ENCODE peak calls at places on chromosomes 13 and 19, in six cellular contexts. I is SK-N-SH, W is stomach, M is A549, U is sigmoid colon, A is upper lobe of left lung. X is an unnamed sample.

GRCh38 chr19:48390188-48391099 is 907 bp downstream of the KDELR1 start:
- DNase-seq in I (peak; percentile 84), W (peak; percentile 70), M (no peak), U (peak; percentile 82), A (peak; percentile 56), X (no peak)

GRCh38 chr13:100710176-100710575 is 35.6 kb upstream of the TMTC4 start:
- DNase-seq in I (no peak), W (no peak), M (no peak), U (no peak), A (no peak), X (no peak)

GRCh38 chr13:111265701-111266035 is 54.8 kb upstream of the TEX29 start:
- DNase-seq in I (no peak), W (no peak), M (no peak), U (no peak), A (no peak), X (peak; percentile 12)

GRCh38 chr13:111595791-111596190 is 275.3 kb downstream of the TEX29 start:
- DNase-seq in I (no peak), W (no peak), M (no peak), U (no peak), A (no peak), X (no peak)

GRCh38 chr13:109743706-109744453 is 42.5 kb downstream of the IRS2 start:
- DNase-seq in I (peak; percentile 79), W (no peak), M (peak; percentile 6), U (no peak), A (no peak), X (peak; percentile 89)

GRCh38 chr13:28324181-28324789 is 170.6 kb downstream of the FLT1 start:
- DNase-seq in I (peak; percentile 74), W (peak; percentile 51), M (peak; percentile 38), U (no peak), A (peak; percentile 47), X (no peak)

GRCh38 chr13:68984688-68985319 is 1122.8 kb upstream of the ATXN8OS start:
- DNase-seq in I (no peak), W (no peak), M (no peak), U (no peak), A (no peak), X (no peak)

GRCh38 chr19:4059931-4060620 is 6.6 kb downstream of the ZBTB7A start:
- DNase-seq in I (no peak), W (peak; percentile 73), M (no peak), U (peak; percentile 90), A (peak; percentile 64), X (no peak)

GRCh38 chr13:34413538-34414210 is 528.4 kb upstream of the NBEA start:
- DNase-seq in I (no peak), W (no peak), M (no peak), U (no peak), A (no peak), X (no peak)

GRCh38 chr19:52102163-52102562 is 6.6 kb upstream of the ZNF841 start:
- DNase-seq in I (no peak), W (no peak), M (no peak), U (no peak), A (no peak), X (no peak)

GRCh38 chr19:35041548-35042055 is at the start of gene HPN:
- DNase-seq in I (no peak), W (peak; percentile 84), M (no peak), U (no peak), A (peak; percentile 87), X (no peak)

GRCh38 chr13:91311491-91311890 is 36.0 kb upstream of the MIR17HG start:
- DNase-seq in I (no peak), W (no peak), M (no peak), U (no peak), A (no peak), X (no peak)

GRCh38 chr13:76622336-76623045 is 263.7 kb downstream of the KCTD12 start:
- DNase-seq in I (peak; percentile 57), W (no peak), M (no peak), U (peak; percentile 70), A (no peak), X (no peak)

GRCh38 chr19:13935765-13936486 is 2.3 kb downstream of the PODNL1 start:
- DNase-seq in I (peak; percentile 73), W (no peak), M (no peak), U (no peak), A (no peak), X (no peak)

GRCh38 chr19:13768510-13768909 is 4.2 kb downstream of the MRI1 start:
- DNase-seq in I (no peak), W (no peak), M (no peak), U (no peak), A (no peak), X (no peak)

GRCh38 chr19:35845215-35846037 is 6.9 kb downstream of the NPHS1 start:
- DNase-seq in I (peak; percentile 71), W (no peak), M (peak; percentile 96), U (no peak), A (no peak), X (no peak)

GRCh38 chr19:51263808-51264207 is 12.9 kb downstream of the SIGLECL1 start:
- DNase-seq in I (no peak), W (no peak), M (no peak), U (no peak), A (no peak), X (no peak)

GRCh38 chr19:33841685-33842084 is 45.0 kb downstream of the KCTD15 start:
- DNase-seq in I (no peak), W (no peak), M (no peak), U (no peak), A (no peak), X (no peak)

GRCh38 chr13:112060899-112061366 is 6.0 kb upstream of the SOX1 start:
- DNase-seq in I (no peak), W (no peak), M (no peak), U (no peak), A (no peak), X (no peak)

GRCh38 chr19:43624933-43625332 is 5.5 kb upstream of the ZNF428 start:
- DNase-seq in I (no peak), W (peak; percentile 70), M (no peak), U (no peak), A (peak; percentile 66), X (no peak)

GRCh38 chr19:49664171-49665070 is 1.2 kb downstream of the IRF3 start:
- DNase-seq in I (peak; percentile 95), W (peak; percentile 93), M (peak; percentile 96), U (peak; percentile 94), A (peak; percentile 94), X (peak; percentile 97)
- TF ChIP-seq EP300 in I (no peak), W (no peak), M (no peak), U (no peak), A (no peak), X (no peak)

GRCh38 chr13:97492684-97493371 is 58.9 kb downstream of the RAP2A start:
- DNase-seq in I (no peak), W (no peak), M (no peak), U (no peak), A (no peak), X (no peak)

GRCh38 chr13:97495678-97496077 is 61.7 kb downstream of the RAP2A start:
- DNase-seq in I (no peak), W (no peak), M (no peak), U (no peak), A (no peak), X (no peak)

GRCh38 chr13:97492257-97492656 is 58.3 kb downstream of the RAP2A start:
- DNase-seq in I (no peak), W (no peak), M (no peak), U (no peak), A (no peak), X (no peak)

GRCh38 chr13:97491452-97491851 is 57.5 kb downstream of the RAP2A start:
- DNase-seq in I (no peak), W (no peak), M (no peak), U (no peak), A (no peak), X (no peak)

DNA sequence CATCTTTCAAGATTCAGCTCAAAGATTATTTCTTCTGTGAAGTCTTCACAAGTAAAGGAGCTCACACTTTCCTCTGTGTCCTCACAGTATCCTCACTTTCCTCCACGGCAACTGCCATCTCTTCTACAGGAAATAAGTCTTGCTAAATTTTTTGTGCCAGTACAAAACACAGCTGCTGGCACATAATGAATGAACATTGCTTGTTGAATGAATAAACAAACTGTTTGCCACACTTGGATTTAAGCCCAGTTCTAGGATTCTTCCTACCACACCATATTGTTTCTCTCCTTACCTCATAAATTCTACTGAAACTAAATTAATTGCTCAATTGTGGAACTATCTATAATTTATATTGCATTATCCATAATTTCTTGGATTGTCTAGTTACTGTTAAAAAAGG is 59.5 kb downstream of the RAP2A start:
- DNase-seq in I (no peak), W (no peak), M (no peak), U (no peak), A (no peak), X (no peak)
- TF ChIP-seq EP300 in I (no peak), W (no peak), M (no peak), U (no peak), A (no peak), X (no peak)

GRCh38 chr13:26186141-26186870 is 35.8 kb downstream of the RNF6 start:
- DNase-seq in I (peak; percentile 90), W (peak; percentile 93), M (peak; percentile 32), U (peak; percentile 92), A (peak; percentile 92), X (peak; percentile 94)
- TF ChIP-seq EP300 in I (no peak), W (no peak), M (no peak), U (no peak), A (peak; percentile 31), X (no peak)

GRCh38 chr13:72290962-72291681 is 424.1 kb upstream of the DACH1 start:
- DNase-seq in I (no peak), W (no peak), M (no peak), U (no peak), A (no peak), X (no peak)
- TF ChIP-seq EP300 in I (peak; percentile 87), W (no peak), M (no peak), U (no peak), A (no peak), X (no peak)

GRCh38 chr13:67226686-67227085 is 3.5 kb downstream of the PCDH9 start:
- DNase-seq in I (no peak), W (no peak), M (no peak), U (no peak), A (no peak), X (no peak)
- TF ChIP-seq EP300 in I (no peak), W (no peak), M (no peak), U (no peak), A (no peak), X (no peak)

GRCh38 chr19:42312370-42312769 is 739 bp upstream of the TMEM145 start:
- DNase-seq in I (no peak), W (no peak), M (no peak), U (no peak), A (no peak), X (no peak)

GRCh38 chr19:42313840-42314755 is 989 bp downstream of the TMEM145 start:
- DNase-seq in I (peak; percentile 34), W (no peak), M (no peak), U (no peak), A (no peak), X (no peak)

GRCh38 chr19:42311612-42312160 is 1.4 kb upstream of the TMEM145 start:
- DNase-seq in I (peak; percentile 63), W (no peak), M (no peak), U (no peak), A (no peak), X (no peak)

GRCh38 chr19:42315024-42315423 is 1.9 kb downstream of the TMEM145 start:
- DNase-seq in I (no peak), W (no peak), M (no peak), U (no peak), A (no peak), X (no peak)

GRCh38 chr19:42313096-42313839 is at the start of gene TMEM145:
- DNase-seq in I (peak; percentile 97), W (peak; percentile 56), M (peak; percentile 92), U (no peak), A (no peak), X (no peak)
- TF ChIP-seq EP300 in I (no peak), W (no peak), M (no peak), U (no peak), A (no peak), X (no peak)